ENCODE peak calls at places on chromosomes 16 and 17, in four cellular contexts. L, U, I and T are unnamed samples. For H3K9me3 and H3K4me1, the result is how much of the 10 kb centered on the place peaks cover.

GRCh38 chr17:71189493-71189831 is 931.4 kb upstream of the SOX9 start:
- DNase-seq in I (no peak), U (no peak), L (no peak), T (no peak)

GRCh38 chr16:23195415-23195978 is 13.0 kb downstream of the SCNN1G start:
- DNase-seq in L (no peak), I (no peak), U (no peak), T (no peak)

GRCh38 chr16:57348361-57348760 is 10.2 kb upstream of the CCL22 start:
- DNase-seq in I (no peak), U (no peak), L (no peak), T (no peak)

GRCh38 chr16:72957303-72958277 is 90.3 kb downstream of the ZFHX3 start:
- DNase-seq in L (no peak), U (no peak), I (no peak), T (no peak)

GRCh38 chr17:83183150-83183820 is 103.9 kb downstream of the METRNL start:
- DNase-seq in I (no peak), L (no peak), U (no peak), T (no peak)

GRCh38 chr17:46770818-46771600 is 47.5 kb downstream of the WNT3 start:
- DNase-seq in U (peak), I (peak), L (peak), T (no peak)

GRCh38 chr17:50947844-50948514 is 81.8 kb upstream of the TOB1 start:
- DNase-seq in U (peak), I (peak), L (no peak), T (no peak)

GRCh38 chr17:81473019-81473418 is 39.6 kb downstream of the ACTG1 start:
- DNase-seq in L (no peak), U (no peak), I (no peak), T (no peak)

GRCh38 chr17:43720311-43721060 is 38.1 kb downstream of the SOST start:
- DNase-seq in L (peak), I (peak), U (peak), T (no peak)

GRCh38 chr17:27975146-27976011 is 67.1 kb upstream of the NLK start:
- DNase-seq in U (no peak), L (no peak), I (peak), T (no peak)

GRCh38 chr16:55499281-55499680 is 9.6 kb upstream of the LPCAT2 start:
- DNase-seq in I (no peak), U (no peak), L (no peak), T (no peak)

GRCh38 chr17:77354420-77354720 is 213.6 kb downstream of the SEC14L1 start:
- DNase-seq in I (no peak), L (no peak), U (no peak), T (no peak)

GRCh38 chr17:78771758-78772382 is 10.2 kb downstream of the CYTH1 start:
- DNase-seq in L (no peak), I (no peak), U (no peak), T (no peak)

GRCh38 chr16:66427451-66427860 is 361 bp downstream of the BEAN1 start:
- DNase-seq in I (no peak), U (no peak), L (no peak), T (no peak)

GRCh38 chr16:25155553-25156460 is 44.3 kb downstream of the LCMT1 start:
- DNase-seq in I (no peak), U (no peak), L (no peak), T (no peak)

GRCh38 chr17:57782642-57783337 is 37.7 kb upstream of the CCDC182 start:
- DNase-seq in U (no peak), I (no peak), L (peak), T (no peak)

GRCh38 chr17:80892900-80893603 is 98.6 kb upstream of the CHMP6 start:
- DNase-seq in L (no peak), U (no peak), I (peak), T (no peak)

GRCh38 chr17:74730491-74731346 is 6.3 kb upstream of the RAB37 start:
- DNase-seq in I (peak), L (no peak), U (no peak), T (no peak)

DNA sequence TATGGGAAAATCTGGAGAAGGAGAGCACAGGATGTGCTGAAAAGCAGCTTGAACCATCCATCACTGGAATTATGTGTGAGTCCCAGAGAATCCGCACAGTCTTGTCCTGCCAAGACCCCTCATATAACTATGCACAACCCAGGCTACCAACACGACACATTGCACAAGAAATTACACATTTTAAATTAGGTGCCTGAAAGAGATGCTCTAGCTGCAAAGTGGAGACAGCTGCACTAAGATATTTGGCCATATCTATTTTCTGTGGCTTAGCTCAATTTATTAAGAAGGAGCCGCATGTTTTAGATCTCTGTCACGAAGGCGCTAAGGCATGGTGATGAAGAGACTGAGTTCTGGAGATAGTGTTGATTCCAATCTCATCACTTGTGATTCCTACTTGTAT is 1308.4 kb downstream of the CDH8 start:
- DNase-seq in L (no peak), I (no peak), U (no peak), T (no peak)
- H3K9me3 ChIP-seq in L (under half), I (under half), U (under half), T (under half)

GRCh38 chr17:2030779-2031163 is 818 bp downstream of the DPH1 start:
- DNase-seq in U (no peak), I (no peak), L (peak), T (no peak)

GRCh38 chr17:2028737-2029136 is 1.2 kb upstream of the DPH1 start:
- DNase-seq in L (no peak), I (no peak), U (no peak), T (no peak)

GRCh38 chr17:2028234-2028614 is 1.7 kb upstream of the DPH1 start:
- DNase-seq in U (no peak), L (no peak), I (no peak), T (no peak)

GRCh38 chr17:2027528-2028233 is 2.3 kb upstream of the DPH1 start:
- DNase-seq in L (no peak), I (no peak), U (no peak), T (no peak)

GRCh38 chr17:2029911-2030778 is at the start of gene DPH1:
- DNase-seq in U (peak), I (peak), L (peak), T (peak)
- H3K4me1 ChIP-seq in U (under half), I (under half), L (under half), T (under half)

DNA sequence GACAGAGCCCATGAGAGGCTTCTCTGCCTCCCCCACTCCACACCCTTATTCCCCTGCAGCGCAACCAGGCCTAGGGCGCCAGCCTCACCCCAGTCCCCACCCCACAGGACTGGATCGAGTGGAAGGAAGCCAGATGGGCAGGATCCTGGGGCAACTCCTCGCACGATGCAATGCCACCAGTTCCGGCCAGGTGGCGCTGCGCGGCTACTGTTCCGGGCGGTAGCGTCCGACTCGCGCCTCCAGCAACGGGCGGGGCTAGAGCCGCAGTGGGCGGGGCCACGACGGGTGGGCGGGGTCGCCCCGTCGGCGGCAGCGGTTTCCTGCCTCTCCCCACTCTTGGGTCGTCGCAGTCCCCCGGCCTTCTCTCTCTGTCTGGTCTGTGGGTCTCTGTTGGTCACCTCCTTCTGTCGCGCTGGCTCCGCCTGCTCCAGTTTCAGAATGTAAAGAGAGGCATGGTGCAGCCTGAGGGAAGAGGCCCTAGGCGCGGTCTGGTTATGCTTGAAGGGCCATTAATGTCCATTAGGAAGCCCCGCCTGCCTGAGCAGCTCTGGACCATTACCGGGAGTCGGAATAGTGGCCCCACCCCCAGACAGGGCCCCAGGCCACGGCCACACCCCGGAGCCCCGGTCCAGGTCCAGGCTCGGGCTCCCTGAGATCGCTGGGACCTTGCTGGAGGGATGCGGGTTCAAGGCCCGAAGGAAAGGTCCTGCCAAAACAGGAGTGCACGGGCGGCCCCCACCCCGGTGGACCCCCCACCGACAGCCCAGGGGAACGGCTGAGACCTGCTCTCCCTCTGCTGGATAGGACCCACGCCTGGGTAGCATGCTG is 3.4 kb upstream of the NHERF2 start:
- DNase-seq in U (peak), L (peak), I (peak), T (peak)
- H3K4me3 ChIP-seq in U (no peak), L (peak), I (peak), T (peak)

DNA sequence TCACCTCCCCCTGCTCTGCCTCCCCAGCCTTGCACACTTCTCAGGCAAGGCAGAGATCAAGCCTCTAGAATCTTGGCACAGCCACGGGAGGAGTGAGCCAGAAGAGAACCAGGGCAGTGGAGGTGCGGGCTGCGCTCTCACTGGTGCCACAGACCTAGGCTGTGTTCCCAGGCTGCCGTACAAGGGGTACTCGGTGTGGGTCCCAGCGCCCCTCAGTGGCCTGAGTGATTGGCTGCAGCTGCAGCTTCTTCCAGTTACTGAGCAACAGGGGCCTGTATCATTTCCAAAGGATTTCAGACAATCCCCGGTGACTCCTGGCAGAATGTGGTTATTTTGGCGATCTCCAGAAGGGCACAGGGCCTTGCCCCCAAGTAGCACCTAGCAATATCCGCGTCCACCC is 1852.1 kb downstream of the TP53TG3F start:
- DNase-seq in U (no peak), L (no peak), I (no peak), T (no peak)
- H3K9me3 ChIP-seq in U (under half), L (under half), I (under half), T (under half)

GRCh38 chr17:65618516-65618915 is 57.1 kb upstream of the AXIN2 start:
- DNase-seq in L (no peak), I (no peak), U (no peak), T (no peak)
- H3K4me1 ChIP-seq in L (under half), I (under half), U (under half), T (under half)

DNA sequence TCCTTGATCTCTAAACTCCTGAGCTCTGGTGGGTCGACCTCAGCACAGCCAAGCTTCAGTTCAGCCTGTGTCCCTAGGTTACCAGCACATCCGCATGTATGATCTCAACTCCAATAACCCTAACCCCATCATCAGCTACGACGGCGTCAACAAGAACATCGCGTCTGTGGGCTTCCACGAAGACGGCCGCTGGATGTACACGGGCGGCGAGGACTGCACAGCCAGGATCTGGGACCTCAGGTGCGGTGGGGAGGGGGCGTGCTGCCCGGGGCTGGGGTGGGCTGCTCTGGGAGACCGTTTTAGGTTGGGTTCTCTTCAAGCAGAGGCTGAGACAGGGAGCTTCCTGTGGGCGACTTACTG is 1.1 kb downstream of the MLST8 start:
- DNase-seq in L (no peak), U (no peak), I (no peak), T (no peak)
- H3K4me3 ChIP-seq in L (peak), U (no peak), I (peak), T (peak)